ENCODE peak calls at places on chromosomes 5 and 9, in six cellular contexts. One of them, this sample, is unnamed.

GRCh38 chr9:77569335-77569734 is 78.8 kb downstream of the GNA14 start:
- DNase-seq in fibroblast of lung: no peak
- DNase-seq in MM.1S: no peak
- DNase-seq in CD4-positive, alpha-beta T cell: no peak
- DNase-seq in endothelial cell: no peak
- DNase-seq in Calu3: no peak
- DNase-seq in this sample: no peak

GRCh38 chr5:122704247-122705036 is 70.4 kb upstream of the SNX2 start:
- DNase-seq in fibroblast of lung: peak; percentile 53
- DNase-seq in Calu3: no peak
- DNase-seq in MM.1S: peak; percentile 55
- DNase-seq in CD4-positive, alpha-beta T cell: no peak
- DNase-seq in endothelial cell: no peak
- DNase-seq in this sample: peak; percentile 38

GRCh38 chr5:125258610-125259009 is 512.2 kb upstream of the ZNF608 start:
- DNase-seq in fibroblast of lung: no peak
- DNase-seq in Calu3: no peak
- DNase-seq in endothelial cell: no peak
- DNase-seq in MM.1S: no peak
- DNase-seq in CD4-positive, alpha-beta T cell: no peak
- DNase-seq in this sample: no peak

GRCh38 chr5:40410231-40410861 is 269.4 kb upstream of the PTGER4 start:
- DNase-seq in MM.1S: no peak
- DNase-seq in fibroblast of lung: peak; percentile 85
- DNase-seq in CD4-positive, alpha-beta T cell: peak; percentile 66
- DNase-seq in Calu3: no peak
- DNase-seq in endothelial cell: no peak
- DNase-seq in this sample: no peak

GRCh38 chr9:105195259-105195658 is 49.2 kb upstream of the SLC44A1 start:
- DNase-seq in MM.1S: no peak
- DNase-seq in Calu3: no peak
- DNase-seq in fibroblast of lung: no peak
- DNase-seq in CD4-positive, alpha-beta T cell: no peak
- DNase-seq in endothelial cell: no peak
- DNase-seq in this sample: no peak

GRCh38 chr9:137972988-137973470 is 95.4 kb downstream of the CACNA1B start:
- DNase-seq in Calu3: no peak
- DNase-seq in CD4-positive, alpha-beta T cell: no peak
- DNase-seq in MM.1S: no peak
- DNase-seq in fibroblast of lung: no peak
- DNase-seq in endothelial cell: no peak
- DNase-seq in this sample: no peak

GRCh38 chr5:90637731-90638130 is 79.1 kb downstream of the ADGRV1 start:
- DNase-seq in CD4-positive, alpha-beta T cell: no peak
- DNase-seq in endothelial cell: no peak
- DNase-seq in Calu3: no peak
- DNase-seq in MM.1S: no peak
- DNase-seq in fibroblast of lung: no peak
- DNase-seq in this sample: no peak

GRCh38 chr5:113243349-113243664 is 191.5 kb downstream of the TSSK1B start:
- DNase-seq in MM.1S: no peak
- DNase-seq in CD4-positive, alpha-beta T cell: no peak
- DNase-seq in Calu3: no peak
- DNase-seq in fibroblast of lung: no peak
- DNase-seq in endothelial cell: no peak
- DNase-seq in this sample: no peak

GRCh38 chr5:109411627-109412026 is 1.9 kb upstream of the PJA2 start:
- DNase-seq in fibroblast of lung: peak; percentile 95
- DNase-seq in CD4-positive, alpha-beta T cell: no peak
- DNase-seq in Calu3: no peak
- DNase-seq in MM.1S: peak; percentile 7
- DNase-seq in endothelial cell: no peak
- DNase-seq in this sample: peak; percentile 57

GRCh38 chr9:20319641-20320337 is 302.5 kb downstream of the MLLT3 start:
- DNase-seq in endothelial cell: no peak
- DNase-seq in CD4-positive, alpha-beta T cell: peak; percentile 10
- DNase-seq in MM.1S: no peak
- DNase-seq in Calu3: no peak
- DNase-seq in fibroblast of lung: peak; percentile 96
- DNase-seq in this sample: no peak

GRCh38 chr9:127684576-127684975 is 22.2 kb upstream of the CFAP157 start:
- DNase-seq in Calu3: no peak
- DNase-seq in fibroblast of lung: peak; percentile 56
- DNase-seq in CD4-positive, alpha-beta T cell: no peak
- DNase-seq in MM.1S: no peak
- DNase-seq in endothelial cell: no peak
- DNase-seq in this sample: no peak

GRCh38 chr9:72894342-72894741 is 58.5 kb downstream of the ALDH1A1 start:
- DNase-seq in fibroblast of lung: peak; percentile 82
- DNase-seq in MM.1S: no peak
- DNase-seq in Calu3: no peak
- DNase-seq in CD4-positive, alpha-beta T cell: no peak
- DNase-seq in endothelial cell: no peak
- DNase-seq in this sample: peak; percentile 29

GRCh38 chr9:137694962-137695875 is 76.4 kb downstream of the EHMT1 start:
- DNase-seq in endothelial cell: peak; percentile 79
- DNase-seq in Calu3: peak; percentile 17
- DNase-seq in fibroblast of lung: no peak
- DNase-seq in MM.1S: no peak
- DNase-seq in CD4-positive, alpha-beta T cell: no peak
- DNase-seq in this sample: no peak

GRCh38 chr5:153476767-153477166 is 13.7 kb upstream of the GRIA1 start:
- DNase-seq in fibroblast of lung: peak; percentile 89
- DNase-seq in CD4-positive, alpha-beta T cell: no peak
- DNase-seq in Calu3: no peak
- DNase-seq in endothelial cell: no peak
- DNase-seq in MM.1S: no peak
- DNase-seq in this sample: no peak

GRCh38 chr9:99859395-99859980 is 37.8 kb downstream of the NR4A3 start:
- DNase-seq in MM.1S: no peak
- DNase-seq in endothelial cell: no peak
- DNase-seq in fibroblast of lung: peak; percentile 19
- DNase-seq in Calu3: no peak
- DNase-seq in CD4-positive, alpha-beta T cell: no peak
- DNase-seq in this sample: no peak

GRCh38 chr5:166992874-166993722 is 1298.3 kb upstream of the WWC1 start:
- DNase-seq in CD4-positive, alpha-beta T cell: no peak
- DNase-seq in fibroblast of lung: peak; percentile 64
- DNase-seq in MM.1S: no peak
- DNase-seq in Calu3: no peak
- DNase-seq in endothelial cell: no peak
- DNase-seq in this sample: no peak

GRCh38 chr5:176447982-176448608 is at the start of gene FAF2:
- DNase-seq in CD4-positive, alpha-beta T cell: peak; percentile 98
- DNase-seq in fibroblast of lung: peak; percentile 99
- DNase-seq in MM.1S: peak; percentile 98
- DNase-seq in Calu3: peak; percentile 99
- DNase-seq in endothelial cell: peak; percentile 100
- DNase-seq in this sample: peak; percentile 97

GRCh38 chr5:122561209-122561608 is 213.7 kb upstream of the SNX2 start:
- DNase-seq in Calu3: no peak
- DNase-seq in fibroblast of lung: peak; percentile 6
- DNase-seq in CD4-positive, alpha-beta T cell: no peak
- DNase-seq in endothelial cell: no peak
- DNase-seq in MM.1S: no peak
- DNase-seq in this sample: no peak

GRCh38 chr5:71384706-71385105 is 70.7 kb upstream of the BDP1 start:
- DNase-seq in fibroblast of lung: no peak
- DNase-seq in MM.1S: no peak
- DNase-seq in CD4-positive, alpha-beta T cell: no peak
- DNase-seq in Calu3: no peak
- DNase-seq in endothelial cell: no peak
- DNase-seq in this sample: no peak

GRCh38 chr5:122064992-122065391 is 13.1 kb downstream of the LOX start:
- DNase-seq in CD4-positive, alpha-beta T cell: no peak
- DNase-seq in MM.1S: no peak
- DNase-seq in endothelial cell: no peak
- DNase-seq in fibroblast of lung: no peak
- DNase-seq in Calu3: no peak
- DNase-seq in this sample: no peak

GRCh38 chr9:83444110-83444509 is 94.1 kb downstream of the FRMD3 start:
- DNase-seq in fibroblast of lung: peak; percentile 11
- DNase-seq in MM.1S: no peak
- DNase-seq in Calu3: no peak
- DNase-seq in CD4-positive, alpha-beta T cell: no peak
- DNase-seq in endothelial cell: no peak
- DNase-seq in this sample: peak; percentile 49

GRCh38 chr9:121938621-121939020 is 154.5 kb downstream of the TTLL11 start:
- DNase-seq in Calu3: no peak
- DNase-seq in CD4-positive, alpha-beta T cell: no peak
- DNase-seq in fibroblast of lung: no peak
- DNase-seq in MM.1S: no peak
- DNase-seq in endothelial cell: no peak
- DNase-seq in this sample: no peak

GRCh38 chr9:121930970-121931369 is 162.1 kb downstream of the TTLL11 start:
- DNase-seq in Calu3: no peak
- DNase-seq in MM.1S: no peak
- DNase-seq in fibroblast of lung: no peak
- DNase-seq in CD4-positive, alpha-beta T cell: no peak
- DNase-seq in endothelial cell: no peak
- DNase-seq in this sample: no peak

GRCh38 chr9:121937248-121937647 is 155.9 kb downstream of the TTLL11 start:
- DNase-seq in MM.1S: no peak
- DNase-seq in fibroblast of lung: no peak
- DNase-seq in Calu3: no peak
- DNase-seq in endothelial cell: no peak
- DNase-seq in CD4-positive, alpha-beta T cell: no peak
- DNase-seq in this sample: no peak

GRCh38 chr9:121939643-121940042 is 153.5 kb downstream of the TTLL11 start:
- DNase-seq in MM.1S: no peak
- DNase-seq in Calu3: no peak
- DNase-seq in endothelial cell: no peak
- DNase-seq in CD4-positive, alpha-beta T cell: no peak
- DNase-seq in fibroblast of lung: no peak
- DNase-seq in this sample: no peak

DNA sequence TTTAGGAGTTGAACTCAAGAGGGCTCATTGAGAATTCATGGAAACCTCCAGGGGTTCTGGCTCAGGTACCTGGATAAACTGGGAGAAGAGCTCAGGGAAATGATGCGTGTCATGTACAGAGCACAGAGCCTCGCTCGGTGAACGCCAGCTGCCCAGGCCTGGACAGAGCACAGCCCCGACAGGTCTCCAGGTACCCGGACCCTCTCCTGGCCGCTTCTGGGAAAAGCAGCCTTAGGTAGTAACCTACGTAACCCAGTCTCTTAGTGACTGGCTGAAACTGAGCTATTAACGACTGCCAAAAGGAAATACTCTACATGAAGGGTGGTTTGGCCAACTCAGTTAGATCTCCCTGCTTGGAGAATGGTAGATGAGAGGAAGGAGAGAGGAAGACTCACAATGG is 157.4 kb downstream of the TTLL11 start:
- DNase-seq in endothelial cell: peak; percentile 18
- DNase-seq in Calu3: no peak
- DNase-seq in fibroblast of lung: no peak
- DNase-seq in MM.1S: no peak
- DNase-seq in CD4-positive, alpha-beta T cell: no peak
- DNase-seq in this sample: no peak
- TF ChIP-seq CTCF in endothelial cell: no peak
- TF ChIP-seq CTCF in Calu3: no peak
- TF ChIP-seq CTCF in fibroblast of lung: no peak
- TF ChIP-seq CTCF in MM.1S: no peak
- TF ChIP-seq CTCF in CD4-positive, alpha-beta T cell: no peak
- TF ChIP-seq CTCF in this sample: no peak

DNA sequence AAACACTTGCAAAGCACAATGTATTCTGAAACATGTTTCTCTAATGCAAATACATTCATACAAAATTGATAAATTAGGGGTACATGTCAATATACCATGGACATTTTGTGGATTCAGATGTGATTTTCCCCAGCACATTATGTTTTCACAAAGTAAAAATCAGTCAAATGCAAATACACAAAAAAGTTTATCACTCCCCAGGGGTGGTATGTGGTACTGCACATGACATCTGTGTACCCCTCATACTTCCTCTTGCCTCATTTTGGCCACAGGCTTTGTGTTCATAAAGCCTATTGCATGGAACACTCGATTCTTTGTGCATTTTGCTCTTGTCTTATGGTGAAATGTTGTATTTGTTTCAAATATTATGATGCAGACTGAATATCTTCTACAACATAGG is 116.8 kb upstream of the PDE4D start:
- DNase-seq in endothelial cell: no peak
- DNase-seq in fibroblast of lung: no peak
- DNase-seq in CD4-positive, alpha-beta T cell: no peak
- DNase-seq in MM.1S: no peak
- DNase-seq in Calu3: no peak
- DNase-seq in this sample: no peak
- TF ChIP-seq CTCF in endothelial cell: peak; percentile 76
- TF ChIP-seq CTCF in fibroblast of lung: no peak
- TF ChIP-seq CTCF in CD4-positive, alpha-beta T cell: no peak
- TF ChIP-seq CTCF in MM.1S: peak; percentile 25
- TF ChIP-seq CTCF in Calu3: no peak
- TF ChIP-seq CTCF in this sample: no peak

GRCh38 chr5:33563530-33563929 is 122.8 kb downstream of the TARS1 start:
- DNase-seq in CD4-positive, alpha-beta T cell: no peak
- DNase-seq in MM.1S: no peak
- DNase-seq in Calu3: no peak
- DNase-seq in endothelial cell: no peak
- DNase-seq in fibroblast of lung: no peak
- DNase-seq in this sample: no peak
- TF ChIP-seq CTCF in CD4-positive, alpha-beta T cell: no peak
- TF ChIP-seq CTCF in MM.1S: no peak
- TF ChIP-seq CTCF in Calu3: no peak
- TF ChIP-seq CTCF in endothelial cell: no peak
- TF ChIP-seq CTCF in fibroblast of lung: no peak
- TF ChIP-seq CTCF in this sample: no peak

DNA sequence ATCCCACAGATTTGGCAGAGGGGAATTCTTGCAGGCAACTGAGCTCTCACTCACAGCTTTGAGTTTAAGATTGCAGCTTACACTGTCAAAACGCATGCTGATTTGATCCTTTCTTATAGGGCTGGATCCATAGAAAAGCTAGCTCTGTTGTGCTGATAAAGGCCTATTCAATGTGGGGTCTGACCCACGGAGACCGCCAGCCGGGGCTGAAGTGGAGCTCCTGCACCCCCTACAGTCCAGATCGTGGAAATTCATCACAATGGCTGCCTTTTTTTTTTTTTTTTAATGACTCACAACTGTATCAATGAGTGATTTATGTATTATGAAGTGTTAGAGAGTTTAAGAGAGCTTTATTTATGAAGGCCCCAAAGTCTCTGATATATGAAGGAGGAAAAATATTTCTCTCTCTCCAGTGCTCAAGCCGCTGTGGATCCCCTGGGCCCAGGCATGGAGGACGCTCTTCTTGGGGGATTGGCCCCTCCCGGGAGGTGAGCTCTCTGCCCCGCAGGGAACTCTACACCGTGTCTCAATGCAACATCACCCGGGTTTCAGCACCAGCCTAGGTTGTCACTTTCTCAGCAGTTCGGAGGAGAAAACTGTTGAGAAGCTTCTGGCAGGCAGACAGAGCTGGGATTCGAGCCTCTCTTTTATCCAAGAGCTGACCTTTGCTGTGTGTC is 700.2 kb downstream of the IRX1 start:
- DNase-seq in endothelial cell: peak; percentile 48
- DNase-seq in MM.1S: no peak
- DNase-seq in fibroblast of lung: peak; percentile 9
- DNase-seq in Calu3: no peak
- DNase-seq in CD4-positive, alpha-beta T cell: no peak
- DNase-seq in this sample: no peak
- TF ChIP-seq CTCF in endothelial cell: peak; percentile 61
- TF ChIP-seq CTCF in MM.1S: peak; percentile 30
- TF ChIP-seq CTCF in fibroblast of lung: no peak
- TF ChIP-seq CTCF in Calu3: no peak
- TF ChIP-seq CTCF in CD4-positive, alpha-beta T cell: no peak
- TF ChIP-seq CTCF in this sample: no peak

GRCh38 chr5:195401-196160 is 4.3 kb downstream of the LRRC14B start:
- DNase-seq in endothelial cell: no peak
- DNase-seq in fibroblast of lung: no peak
- DNase-seq in Calu3: no peak
- DNase-seq in CD4-positive, alpha-beta T cell: no peak
- DNase-seq in MM.1S: no peak
- DNase-seq in this sample: no peak
- TF ChIP-seq CTCF in endothelial cell: no peak
- TF ChIP-seq CTCF in fibroblast of lung: no peak
- TF ChIP-seq CTCF in Calu3: no peak
- TF ChIP-seq CTCF in CD4-positive, alpha-beta T cell: no peak
- TF ChIP-seq CTCF in MM.1S: no peak
- TF ChIP-seq CTCF in this sample: no peak

This sample was measured in AG09319.